ENCODE peak calls at places on chromosomes 12 and 14, in eight cellular contexts. One of them, this sample, is unnamed.

GRCh38 chr12:4281173-4281654 is 7.7 kb downstream of the CCND2 start:
- DNase-seq in esophagus squamous epithelium: no peak
- DNase-seq in CD8-positive, alpha-beta memory T cell: no peak
- DNase-seq in aorta: no peak
- DNase-seq in SJSA1: no peak
- DNase-seq in MM.1S: no peak
- DNase-seq in keratinocyte: no peak
- DNase-seq in mesendoderm: no peak
- DNase-seq in this sample: no peak

GRCh38 chr12:105352049-105352448 is 21.6 kb downstream of the C12orf75 start:
- DNase-seq in esophagus squamous epithelium: no peak
- DNase-seq in CD8-positive, alpha-beta memory T cell: no peak
- DNase-seq in aorta: no peak
- DNase-seq in SJSA1: no peak
- DNase-seq in MM.1S: peak; percentile 52
- DNase-seq in keratinocyte: no peak
- DNase-seq in mesendoderm: no peak
- DNase-seq in this sample: no peak

GRCh38 chr14:100786131-100786530 is 39.8 kb upstream of the MEG3 start:
- DNase-seq in esophagus squamous epithelium: no peak
- DNase-seq in CD8-positive, alpha-beta memory T cell: no peak
- DNase-seq in aorta: no peak
- DNase-seq in SJSA1: no peak
- DNase-seq in MM.1S: no peak
- DNase-seq in keratinocyte: no peak
- DNase-seq in mesendoderm: no peak
- DNase-seq in this sample: no peak

GRCh38 chr12:118055144-118055557 is 5.8 kb downstream of the WSB2 start:
- DNase-seq in esophagus squamous epithelium: no peak
- DNase-seq in CD8-positive, alpha-beta memory T cell: peak; percentile 43
- DNase-seq in aorta: peak; percentile 59
- DNase-seq in SJSA1: peak; percentile 60
- DNase-seq in MM.1S: peak; percentile 48
- DNase-seq in keratinocyte: no peak
- DNase-seq in mesendoderm: peak; percentile 83
- DNase-seq in this sample: no peak

GRCh38 chr14:67618617-67619063 is 1.1 kb upstream of the ARG2 start:
- DNase-seq in esophagus squamous epithelium: no peak
- DNase-seq in CD8-positive, alpha-beta memory T cell: no peak
- DNase-seq in aorta: no peak
- DNase-seq in SJSA1: no peak
- DNase-seq in MM.1S: peak; percentile 56
- DNase-seq in keratinocyte: peak; percentile 44
- DNase-seq in mesendoderm: peak; percentile 86
- DNase-seq in this sample: no peak

GRCh38 chr12:76999157-76999556 is 66.2 kb downstream of the E2F7 start:
- DNase-seq in esophagus squamous epithelium: no peak
- DNase-seq in CD8-positive, alpha-beta memory T cell: no peak
- DNase-seq in aorta: no peak
- DNase-seq in SJSA1: no peak
- DNase-seq in MM.1S: no peak
- DNase-seq in keratinocyte: no peak
- DNase-seq in mesendoderm: no peak
- DNase-seq in this sample: no peak

GRCh38 chr14:23383041-23383440 is 6.2 kb downstream of the CMTM5 start:
- DNase-seq in esophagus squamous epithelium: no peak
- DNase-seq in CD8-positive, alpha-beta memory T cell: no peak
- DNase-seq in aorta: no peak
- DNase-seq in SJSA1: no peak
- DNase-seq in MM.1S: no peak
- DNase-seq in keratinocyte: no peak
- DNase-seq in mesendoderm: no peak
- DNase-seq in this sample: no peak

GRCh38 chr12:10030446-10030845 is at the start of gene CLEC9A:
- DNase-seq in esophagus squamous epithelium: no peak
- DNase-seq in CD8-positive, alpha-beta memory T cell: no peak
- DNase-seq in aorta: no peak
- DNase-seq in SJSA1: no peak
- DNase-seq in MM.1S: no peak
- DNase-seq in keratinocyte: no peak
- DNase-seq in mesendoderm: no peak
- DNase-seq in this sample: no peak

GRCh38 chr12:105554223-105554678 is 223.8 kb downstream of the C12orf75 start:
- DNase-seq in esophagus squamous epithelium: no peak
- DNase-seq in CD8-positive, alpha-beta memory T cell: no peak
- DNase-seq in aorta: no peak
- DNase-seq in SJSA1: no peak
- DNase-seq in MM.1S: no peak
- DNase-seq in keratinocyte: no peak
- DNase-seq in mesendoderm: peak; percentile 90
- DNase-seq in this sample: no peak

GRCh38 chr12:69789351-69789750 is 35.7 kb upstream of the MYRFL start:
- DNase-seq in esophagus squamous epithelium: no peak
- DNase-seq in CD8-positive, alpha-beta memory T cell: no peak
- DNase-seq in aorta: no peak
- DNase-seq in SJSA1: no peak
- DNase-seq in MM.1S: no peak
- DNase-seq in keratinocyte: no peak
- DNase-seq in mesendoderm: no peak
- DNase-seq in this sample: no peak

GRCh38 chr12:13390381-13390856 is 193.9 kb downstream of the EMP1 start:
- DNase-seq in esophagus squamous epithelium: no peak
- DNase-seq in CD8-positive, alpha-beta memory T cell: no peak
- DNase-seq in aorta: peak; percentile 94
- DNase-seq in SJSA1: no peak
- DNase-seq in MM.1S: no peak
- DNase-seq in keratinocyte: peak; percentile 52
- DNase-seq in mesendoderm: no peak
- DNase-seq in this sample: peak; percentile 83

GRCh38 chr12:98217257-98217656 is 298.1 kb upstream of the TMPO start:
- DNase-seq in esophagus squamous epithelium: no peak
- DNase-seq in CD8-positive, alpha-beta memory T cell: no peak
- DNase-seq in aorta: no peak
- DNase-seq in SJSA1: no peak
- DNase-seq in MM.1S: no peak
- DNase-seq in keratinocyte: no peak
- DNase-seq in mesendoderm: no peak
- DNase-seq in this sample: no peak

GRCh38 chr14:99234982-99235491 is 37.0 kb downstream of the BCL11B start:
- DNase-seq in esophagus squamous epithelium: no peak
- DNase-seq in CD8-positive, alpha-beta memory T cell: peak; percentile 78
- DNase-seq in aorta: no peak
- DNase-seq in SJSA1: no peak
- DNase-seq in MM.1S: no peak
- DNase-seq in keratinocyte: no peak
- DNase-seq in mesendoderm: peak; percentile 96
- DNase-seq in this sample: no peak

GRCh38 chr12:125873031-125873430 is 807.8 kb downstream of the AACS start:
- DNase-seq in esophagus squamous epithelium: no peak
- DNase-seq in CD8-positive, alpha-beta memory T cell: no peak
- DNase-seq in aorta: no peak
- DNase-seq in SJSA1: no peak
- DNase-seq in MM.1S: no peak
- DNase-seq in keratinocyte: no peak
- DNase-seq in mesendoderm: no peak
- DNase-seq in this sample: no peak

DNA sequence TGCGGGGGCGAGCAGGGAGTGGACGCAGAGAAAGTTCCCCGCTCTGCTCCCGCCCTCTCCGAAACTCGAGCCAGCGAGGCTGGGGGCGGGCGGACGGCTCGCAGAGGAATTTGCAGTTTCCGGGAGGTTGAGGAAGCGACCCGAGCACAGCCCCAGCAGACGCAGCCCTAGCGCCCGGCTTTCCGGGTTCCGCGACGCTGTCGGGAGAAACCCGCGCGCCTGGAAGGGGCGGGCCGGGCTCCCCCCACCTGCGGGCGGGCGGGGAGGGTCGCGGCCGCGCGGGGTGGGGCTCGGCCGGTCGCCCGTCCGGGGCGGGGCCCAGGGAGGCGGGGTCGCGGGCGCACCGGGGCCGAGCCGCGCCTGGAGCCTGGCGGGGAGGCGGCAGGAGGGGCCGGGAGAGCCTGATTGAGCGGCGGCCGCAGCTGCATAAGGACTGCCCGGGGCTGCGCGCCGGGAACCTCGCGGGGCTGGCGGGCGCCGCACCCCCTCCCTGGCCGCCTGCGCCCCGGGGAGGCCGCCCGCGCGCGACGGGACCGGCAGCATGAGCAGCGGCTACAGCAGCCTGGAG is at the start of gene RASSF3:
- DNase-seq in esophagus squamous epithelium: peak; percentile 17
- DNase-seq in CD8-positive, alpha-beta memory T cell: peak; percentile 71
- DNase-seq in aorta: peak; percentile 83
- DNase-seq in SJSA1: peak; percentile 75
- DNase-seq in MM.1S: peak; percentile 85
- DNase-seq in keratinocyte: no peak
- DNase-seq in mesendoderm: peak; percentile 90
- DNase-seq in this sample: peak; percentile 86
- H3K4me1 ChIP-seq in esophagus squamous epithelium: peaks cover 3% of the 10 kb centered on the region
- H3K4me1 ChIP-seq in CD8-positive, alpha-beta memory T cell: peaks cover 39% of the 10 kb centered on the region
- H3K4me1 ChIP-seq in aorta: no peaks in the 10 kb centered on the region
- H3K4me1 ChIP-seq in SJSA1: peaks cover 13% of the 10 kb centered on the region
- H3K4me1 ChIP-seq in MM.1S: no peaks in the 10 kb centered on the region
- H3K4me1 ChIP-seq in keratinocyte: peaks cover 12% of the 10 kb centered on the region
- H3K4me1 ChIP-seq in mesendoderm: no peaks in the 10 kb centered on the region
- H3K4me1 ChIP-seq in this sample: peaks cover 52% of the 10 kb centered on the region

DNA sequence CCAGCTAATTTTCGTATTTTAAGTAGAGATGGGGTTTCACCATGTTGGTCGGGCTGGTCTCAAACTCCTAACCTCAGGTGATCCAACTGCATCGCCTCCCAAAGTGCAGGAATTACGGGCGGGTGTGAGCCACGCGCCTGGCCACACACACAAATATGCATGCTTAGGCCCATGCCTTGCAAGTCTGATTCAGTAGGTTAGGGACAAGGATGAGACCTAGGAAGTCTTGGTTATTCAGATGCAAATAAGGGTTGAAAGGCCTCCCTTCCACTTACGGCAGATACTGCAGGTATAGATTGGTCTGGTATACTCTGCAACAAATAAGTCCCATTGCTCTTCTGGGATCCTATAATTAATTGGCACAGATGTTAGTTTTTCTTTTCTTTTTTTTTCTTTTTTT is 32.9 kb downstream of the TXNRD1 start:
- DNase-seq in esophagus squamous epithelium: no peak
- DNase-seq in CD8-positive, alpha-beta memory T cell: no peak
- DNase-seq in aorta: no peak
- DNase-seq in SJSA1: no peak
- DNase-seq in MM.1S: no peak
- DNase-seq in keratinocyte: no peak
- DNase-seq in mesendoderm: peak; percentile 34
- DNase-seq in this sample: no peak
- H3K4me1 ChIP-seq in esophagus squamous epithelium: no peaks in the 10 kb centered on the region
- H3K4me1 ChIP-seq in CD8-positive, alpha-beta memory T cell: no peaks in the 10 kb centered on the region
- H3K4me1 ChIP-seq in aorta: no peaks in the 10 kb centered on the region
- H3K4me1 ChIP-seq in SJSA1: no peaks in the 10 kb centered on the region
- H3K4me1 ChIP-seq in MM.1S: no peaks in the 10 kb centered on the region
- H3K4me1 ChIP-seq in keratinocyte: no peaks in the 10 kb centered on the region
- H3K4me1 ChIP-seq in mesendoderm: no peaks in the 10 kb centered on the region
- H3K4me1 ChIP-seq in this sample: peaks cover 2% of the 10 kb centered on the region

DNA sequence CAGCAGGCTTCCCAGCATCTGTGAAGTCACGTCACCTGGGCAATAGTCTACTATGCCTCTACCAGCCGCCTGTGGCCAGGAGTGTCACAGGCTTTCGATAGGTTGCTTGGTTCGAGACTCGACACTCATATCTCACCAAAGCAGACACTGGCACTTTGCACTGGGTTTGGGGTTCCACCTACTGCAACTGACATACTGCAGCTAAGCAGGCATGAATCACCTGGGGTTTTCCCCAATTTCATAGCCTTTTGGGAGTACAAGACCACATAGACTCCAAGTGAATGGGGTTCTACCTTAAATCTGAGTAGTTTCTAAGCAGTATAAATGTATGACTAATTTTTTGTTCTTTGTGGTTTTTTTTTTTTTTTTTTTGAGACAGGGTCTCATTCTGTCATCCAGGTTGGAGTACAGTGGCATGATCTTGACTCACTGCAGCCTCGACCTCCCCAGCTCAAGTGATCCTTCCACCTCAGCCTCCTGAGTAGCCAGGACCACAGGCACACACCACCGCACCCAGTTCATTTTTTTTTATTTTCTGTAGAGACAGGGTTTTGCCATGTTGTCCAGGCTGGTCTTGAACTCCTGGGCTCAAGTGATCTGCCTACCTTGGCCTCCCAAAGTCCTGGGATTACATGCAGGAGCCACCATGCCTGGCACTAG is 32.1 kb downstream of the DMAC2L start:
- DNase-seq in esophagus squamous epithelium: no peak
- DNase-seq in CD8-positive, alpha-beta memory T cell: no peak
- DNase-seq in aorta: no peak
- DNase-seq in SJSA1: no peak
- DNase-seq in MM.1S: no peak
- DNase-seq in keratinocyte: peak; percentile 57
- DNase-seq in mesendoderm: no peak
- DNase-seq in this sample: no peak
- H3K4me1 ChIP-seq in esophagus squamous epithelium: peaks cover 23% of the 10 kb centered on the region
- H3K4me1 ChIP-seq in CD8-positive, alpha-beta memory T cell: no peaks in the 10 kb centered on the region
- H3K4me1 ChIP-seq in aorta: no peaks in the 10 kb centered on the region
- H3K4me1 ChIP-seq in SJSA1: peaks cover 70% of the 10 kb centered on the region
- H3K4me1 ChIP-seq in MM.1S: no peaks in the 10 kb centered on the region
- H3K4me1 ChIP-seq in keratinocyte: peaks cover 36% of the 10 kb centered on the region
- H3K4me1 ChIP-seq in mesendoderm: no peaks in the 10 kb centered on the region
- H3K4me1 ChIP-seq in this sample: no peaks in the 10 kb centered on the region

GRCh38 chr12:108607981-108608600 is 10.2 kb upstream of the TMEM119 start:
- DNase-seq in esophagus squamous epithelium: no peak
- DNase-seq in CD8-positive, alpha-beta memory T cell: no peak
- DNase-seq in aorta: no peak
- DNase-seq in SJSA1: peak; percentile 94
- DNase-seq in MM.1S: no peak
- DNase-seq in keratinocyte: no peak
- DNase-seq in mesendoderm: no peak
- DNase-seq in this sample: no peak

GRCh38 chr12:108606492-108606891 is 8.6 kb upstream of the TMEM119 start:
- DNase-seq in esophagus squamous epithelium: no peak
- DNase-seq in CD8-positive, alpha-beta memory T cell: no peak
- DNase-seq in aorta: no peak
- DNase-seq in SJSA1: peak; percentile 91
- DNase-seq in MM.1S: no peak
- DNase-seq in keratinocyte: no peak
- DNase-seq in mesendoderm: no peak
- DNase-seq in this sample: peak; percentile 23

GRCh38 chr12:108609535-108610335 is 11.9 kb upstream of the TMEM119 start:
- DNase-seq in esophagus squamous epithelium: no peak
- DNase-seq in CD8-positive, alpha-beta memory T cell: no peak
- DNase-seq in aorta: peak; percentile 82
- DNase-seq in SJSA1: peak; percentile 100
- DNase-seq in MM.1S: no peak
- DNase-seq in keratinocyte: no peak
- DNase-seq in mesendoderm: no peak
- DNase-seq in this sample: peak; percentile 77

GRCh38 chr12:108610336-108610815 is 12.5 kb upstream of the TMEM119 start:
- DNase-seq in esophagus squamous epithelium: no peak
- DNase-seq in CD8-positive, alpha-beta memory T cell: no peak
- DNase-seq in aorta: no peak
- DNase-seq in SJSA1: peak; percentile 94
- DNase-seq in MM.1S: no peak
- DNase-seq in keratinocyte: no peak
- DNase-seq in mesendoderm: no peak
- DNase-seq in this sample: no peak

DNA sequence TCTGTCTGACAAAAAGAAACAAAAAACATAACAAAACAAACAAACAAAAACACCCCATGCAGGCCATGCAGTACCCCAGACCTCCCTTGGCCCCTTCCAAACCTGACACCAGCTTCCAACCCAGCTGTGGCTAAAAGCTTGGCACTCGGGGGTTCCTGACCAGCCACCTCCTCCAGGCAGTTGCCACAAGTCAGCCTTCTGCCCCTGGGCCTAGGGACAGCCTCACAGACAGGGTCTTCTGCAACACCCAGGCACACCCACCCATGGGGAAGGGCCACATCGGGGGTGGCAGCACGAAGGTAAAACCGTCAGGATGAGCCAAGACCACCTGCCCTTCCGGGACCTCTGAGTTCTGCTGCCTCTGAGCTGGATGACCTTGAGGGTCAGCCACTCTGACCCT is 10.7 kb upstream of the TMEM119 start:
- DNase-seq in esophagus squamous epithelium: no peak
- DNase-seq in CD8-positive, alpha-beta memory T cell: no peak
- DNase-seq in aorta: no peak
- DNase-seq in SJSA1: peak; percentile 95
- DNase-seq in MM.1S: no peak
- DNase-seq in keratinocyte: no peak
- DNase-seq in mesendoderm: no peak
- DNase-seq in this sample: no peak
- H3K4me1 ChIP-seq in esophagus squamous epithelium: peaks cover 5% of the 10 kb centered on the region
- H3K4me1 ChIP-seq in CD8-positive, alpha-beta memory T cell: no peaks in the 10 kb centered on the region
- H3K4me1 ChIP-seq in aorta: no peaks in the 10 kb centered on the region
- H3K4me1 ChIP-seq in SJSA1: peaks cover 53% of the 10 kb centered on the region
- H3K4me1 ChIP-seq in MM.1S: no peaks in the 10 kb centered on the region
- H3K4me1 ChIP-seq in keratinocyte: peaks cover 6% of the 10 kb centered on the region
- H3K4me1 ChIP-seq in mesendoderm: no peaks in the 10 kb centered on the region
- H3K4me1 ChIP-seq in this sample: peaks cover 22% of the 10 kb centered on the region